ENCODE peak calls at places on chromosome 9, in five cellular contexts. L, I, S, Q and A are unnamed samples.

GRCh38 chr9:37026085-37026935 is 7.8 kb downstream of the PAX5 start:
- DNase-seq in L (no peak), I (peak; percentile 16), S (no peak), Q (peak; percentile 60), A (no peak)

GRCh38 chr9:77277719-77278118 is 100.4 kb downstream of the VPS13A start:
- DNase-seq in L (no peak), I (no peak), S (no peak), Q (no peak), A (no peak)

GRCh38 chr9:131584858-131585257 is 39.5 kb downstream of the PRRT1B start:
- DNase-seq in L (no peak), I (no peak), S (no peak), Q (no peak), A (no peak)

GRCh38 chr9:34501889-34502425 is 20.8 kb downstream of the ENHO start:
- DNase-seq in L (no peak), I (peak; percentile 60), S (peak; percentile 77), Q (peak; percentile 77), A (peak; percentile 100)

GRCh38 chr9:97666907-97667686 is 30.0 kb downstream of the XPA start:
- DNase-seq in L (no peak), I (no peak), S (no peak), Q (no peak), A (peak; percentile 11)

GRCh38 chr9:127778280-127779135 is at the start of gene SH2D3C:
- DNase-seq in L (no peak), I (no peak), S (no peak), Q (no peak), A (no peak)

GRCh38 chr9:131732636-131733340 is 7.1 kb downstream of the RAPGEF1 start:
- DNase-seq in L (peak; percentile 28), I (no peak), S (no peak), Q (no peak), A (no peak)

GRCh38 chr9:134358026-134358967 is 32.0 kb downstream of the RXRA start:
- DNase-seq in L (no peak), I (no peak), S (peak; percentile 52), Q (no peak), A (no peak)

GRCh38 chr9:125447202-125447802 is 185.7 kb downstream of the GAPVD1 start:
- DNase-seq in L (no peak), I (no peak), S (no peak), Q (no peak), A (no peak)

GRCh38 chr9:71762900-71763653 is 5.2 kb downstream of the CEMIP2 start:
- DNase-seq in L (no peak), I (no peak), S (peak; percentile 63), Q (no peak), A (no peak)

GRCh38 chr9:120524038-120524437 is 55.9 kb downstream of the CDK5RAP2 start:
- DNase-seq in L (no peak), I (no peak), S (no peak), Q (no peak), A (no peak)

GRCh38 chr9:135512904-135513303 is 8.3 kb upstream of the LCN1 start:
- DNase-seq in L (no peak), I (no peak), S (no peak), Q (no peak), A (no peak)

GRCh38 chr9:121860744-121861143 is 209.3 kb downstream of the DAB2IP start:
- DNase-seq in L (no peak), I (no peak), S (peak; percentile 75), Q (no peak), A (no peak)